ENCODE peak calls at places on chromosomes 6 and 20, in seven cellular contexts. D, H, P, Z, F, N and Y are unnamed samples.

GRCh38 chr6:57048577-57048976 is 2.1 kb downstream of the KIAA1586 start:
- DNase-seq in D (no peak), H (no peak), P (no peak), Z (no peak), F (no peak), N (no peak), Y (no peak)

GRCh38 chr6:1608222-1608975 is 1.3 kb upstream of the FOXC1 start:
- DNase-seq in D (no peak), H (no peak), P (no peak), Z (no peak), F (no peak), N (no peak), Y (no peak)

GRCh38 chr6:44034931-44035345 is 92.3 kb downstream of the MRPL14 start:
- DNase-seq in D (no peak), H (no peak), P (no peak), Z (no peak), F (no peak), N (no peak), Y (no peak)

GRCh38 chr6:159804504-159804903 is 4.4 kb downstream of the PNLDC1 start:
- DNase-seq in D (no peak), H (no peak), P (no peak), Z (no peak), F (no peak), N (no peak), Y (no peak)

GRCh38 chr20:63017826-63018411 is 11.2 kb upstream of the BHLHE23 start:
- DNase-seq in D (no peak), H (no peak), P (no peak), Z (no peak), F (no peak), N (no peak), Y (no peak)

GRCh38 chr6:34242252-34243130 is 5.8 kb downstream of the HMGA1 start:
- DNase-seq in D (no peak), H (no peak), P (no peak), Z (no peak), F (no peak), N (no peak), Y (no peak)

GRCh38 chr20:56715902-56716519 is 86.9 kb downstream of the TFAP2C start:
- DNase-seq in D (no peak), H (no peak), P (no peak), Z (no peak), F (no peak), N (no peak), Y (no peak)

GRCh38 chr6:37904590-37904989 is 85.1 kb downstream of the ZFAND3 start:
- DNase-seq in D (no peak), H (no peak), P (no peak), Z (no peak), F (no peak), N (no peak), Y (no peak)

GRCh38 chr20:40880063-40880715 is 148.4 kb upstream of the TOP1 start:
- DNase-seq in D (no peak), H (no peak), P (no peak), Z (peak), F (no peak), N (no peak), Y (no peak)

GRCh38 chr20:63748356-63749270 is 9.0 kb downstream of the SLC2A4RG start:
- DNase-seq in D (no peak), H (no peak), P (no peak), Z (no peak), F (no peak), N (no peak), Y (no peak)

GRCh38 chr20:32980990-32981389 is 23.2 kb downstream of the SUN5 start:
- DNase-seq in D (peak), H (no peak), P (no peak), Z (no peak), F (no peak), N (no peak), Y (no peak)

GRCh38 chr6:16238057-16238657 is at the start of gene GMPR:
- DNase-seq in D (no peak), H (peak), P (no peak), Z (peak), F (peak), N (peak), Y (peak)

GRCh38 chr20:29741594-29741893 is 1515.9 kb upstream of the DEFB115 start:
- DNase-seq in D (no peak), H (no peak), P (no peak), Z (no peak), F (no peak), N (no peak), Y (no peak)

GRCh38 chr6:32578962-32579361 is 10.7 kb downstream of the HLA-DRB1 start:
- DNase-seq in D (no peak), H (no peak), P (no peak), Z (no peak), F (no peak), N (no peak), Y (no peak)

GRCh38 chr20:61105395-61105794 is 146.7 kb upstream of the CDH4 start:
- DNase-seq in D (no peak), H (no peak), P (no peak), Z (no peak), F (no peak), N (no peak), Y (no peak)

GRCh38 chr6:158514176-158514575 is 45.7 kb upstream of the TMEM181 start:
- DNase-seq in D (no peak), H (no peak), P (no peak), Z (peak), F (no peak), N (no peak), Y (no peak)

GRCh38 chr20:48197034-48197433 is 411.8 kb upstream of the SULF2 start:
- DNase-seq in D (no peak), H (no peak), P (no peak), Z (no peak), F (no peak), N (no peak), Y (no peak)

GRCh38 chr6:36104836-36105235 is 25.5 kb upstream of the MAPK13 start:
- DNase-seq in D (no peak), H (no peak), P (no peak), Z (no peak), F (no peak), N (no peak), Y (no peak)

GRCh38 chr6:158853072-158853871 is 34.1 kb upstream of the EZR start:
- DNase-seq in D (no peak), H (no peak), P (peak), Z (peak), F (peak), N (peak), Y (peak)

GRCh38 chr6:7251861-7252260 is 61.1 kb downstream of the SSR1 start:
- DNase-seq in D (no peak), H (no peak), P (no peak), Z (no peak), F (no peak), N (no peak), Y (no peak)

GRCh38 chr6:34522740-34523139 is 33.4 kb downstream of the SPDEF start:
- DNase-seq in D (no peak), H (no peak), P (no peak), Z (no peak), F (no peak), N (no peak), Y (no peak)

GRCh38 chr6:53752856-53753255 is 41.9 kb upstream of the LRRC1 start:
- DNase-seq in D (no peak), H (no peak), P (no peak), Z (no peak), F (no peak), N (no peak), Y (no peak)

GRCh38 chr6:163648868-163649267 is 234.3 kb downstream of the QKI start:
- DNase-seq in D (no peak), H (no peak), P (no peak), Z (no peak), F (no peak), N (no peak), Y (no peak)

GRCh38 chr6:7108964-7109836 is 1.4 kb downstream of the RREB1 start:
- DNase-seq in D (no peak), H (no peak), P (peak), Z (peak), F (no peak), N (no peak), Y (peak)

GRCh38 chr6:70592391-70593117 is 25.8 kb downstream of the SDHAF4 start:
- DNase-seq in D (no peak), H (no peak), P (peak), Z (no peak), F (no peak), N (no peak), Y (no peak)

GRCh38 chr20:40587038-40587437 is 102.0 kb downstream of the MAFB start:
- DNase-seq in D (no peak), H (no peak), P (no peak), Z (no peak), F (no peak), N (no peak), Y (no peak)

GRCh38 chr6:46058951-46059350 is 43.3 kb upstream of the CLIC5 start:
- DNase-seq in D (no peak), H (no peak), P (no peak), Z (no peak), F (no peak), N (no peak), Y (no peak)

GRCh38 chr6:128784266-128784665 is 98.7 kb upstream of the LAMA2 start:
- DNase-seq in D (no peak), H (no peak), P (no peak), Z (no peak), F (no peak), N (no peak), Y (no peak)

GRCh38 chr6:96911171-96911570 is 13.4 kb upstream of the KLHL32 start:
- DNase-seq in D (no peak), H (no peak), P (no peak), Z (peak), F (no peak), N (no peak), Y (no peak)